ENCODE peak calls at places on chromosomes 5 and 9, in six cellular contexts. One of them, this sample, is unnamed.

GRCh38 chr9:76793784-76794431 is 29.7 kb downstream of the PCA3 start:
- DNase-seq in HCT116: no peak
- DNase-seq in neural progenitor cell: no peak
- DNase-seq in MM.1S: no peak
- DNase-seq in SK-N-SH: no peak
- DNase-seq in GM23248: no peak
- DNase-seq in this sample: no peak

GRCh38 chr5:35902032-35902681 is 36.3 kb downstream of the CAPSL start:
- DNase-seq in SK-N-SH: no peak
- DNase-seq in HCT116: no peak
- DNase-seq in MM.1S: no peak
- DNase-seq in GM23248: no peak
- DNase-seq in neural progenitor cell: no peak
- DNase-seq in this sample: no peak

GRCh38 chr5:66987540-66987939 is 209.1 kb downstream of the CD180 start:
- DNase-seq in neural progenitor cell: no peak
- DNase-seq in GM23248: no peak
- DNase-seq in MM.1S: no peak
- DNase-seq in HCT116: no peak
- DNase-seq in SK-N-SH: no peak
- DNase-seq in this sample: no peak

GRCh38 chr5:110258460-110258859 is 468.0 kb downstream of the TMEM232 start:
- DNase-seq in HCT116: no peak
- DNase-seq in SK-N-SH: no peak
- DNase-seq in MM.1S: no peak
- DNase-seq in neural progenitor cell: peak; percentile 64
- DNase-seq in GM23248: peak; percentile 84
- DNase-seq in this sample: peak; percentile 63

GRCh38 chr9:69200071-69200470 is 26.0 kb downstream of the TJP2 start:
- DNase-seq in SK-N-SH: no peak
- DNase-seq in neural progenitor cell: no peak
- DNase-seq in MM.1S: no peak
- DNase-seq in GM23248: peak; percentile 52
- DNase-seq in HCT116: no peak
- DNase-seq in this sample: peak; percentile 21

GRCh38 chr9:136198605-136199083 is 6.3 kb downstream of the LHX3 start:
- DNase-seq in neural progenitor cell: peak; percentile 70
- DNase-seq in GM23248: peak; percentile 42
- DNase-seq in HCT116: no peak
- DNase-seq in MM.1S: no peak
- DNase-seq in SK-N-SH: peak; percentile 66
- DNase-seq in this sample: no peak

GRCh38 chr5:131640043-131640856 is 5.2 kb upstream of the RAPGEF6 start:
- DNase-seq in MM.1S: no peak
- DNase-seq in HCT116: no peak
- DNase-seq in neural progenitor cell: peak; percentile 42
- DNase-seq in SK-N-SH: no peak
- DNase-seq in GM23248: peak; percentile 70
- DNase-seq in this sample: peak; percentile 37

GRCh38 chr5:128535225-128535624 is 2.8 kb downstream of the FBN2 start:
- DNase-seq in MM.1S: no peak
- DNase-seq in SK-N-SH: no peak
- DNase-seq in neural progenitor cell: no peak
- DNase-seq in HCT116: no peak
- DNase-seq in GM23248: no peak
- DNase-seq in this sample: peak; percentile 11

GRCh38 chr5:143828710-143829109 is 16.7 kb downstream of the HMHB1 start:
- DNase-seq in MM.1S: peak; percentile 84
- DNase-seq in neural progenitor cell: no peak
- DNase-seq in HCT116: no peak
- DNase-seq in GM23248: no peak
- DNase-seq in SK-N-SH: no peak
- DNase-seq in this sample: no peak

GRCh38 chr9:82130331-82131042 is 141.9 kb downstream of the SPATA31D1 start:
- DNase-seq in neural progenitor cell: no peak
- DNase-seq in SK-N-SH: no peak
- DNase-seq in HCT116: no peak
- DNase-seq in MM.1S: no peak
- DNase-seq in GM23248: no peak
- DNase-seq in this sample: no peak

GRCh38 chr5:172766287-172767104 is 4.5 kb downstream of the DUSP1 start:
- DNase-seq in HCT116: no peak
- DNase-seq in MM.1S: no peak
- DNase-seq in neural progenitor cell: no peak
- DNase-seq in GM23248: peak; percentile 91
- DNase-seq in SK-N-SH: no peak
- DNase-seq in this sample: peak; percentile 30

GRCh38 chr9:121568101-121568460 is 68.4 kb upstream of the GGTA1 start:
- DNase-seq in MM.1S: no peak
- DNase-seq in HCT116: no peak
- DNase-seq in SK-N-SH: no peak
- DNase-seq in GM23248: no peak
- DNase-seq in neural progenitor cell: no peak
- DNase-seq in this sample: no peak

GRCh38 chr9:136974834-136975535 is 2.3 kb upstream of the PTGDS start:
- DNase-seq in SK-N-SH: no peak
- DNase-seq in MM.1S: no peak
- DNase-seq in neural progenitor cell: no peak
- DNase-seq in GM23248: no peak
- DNase-seq in HCT116: no peak
- DNase-seq in this sample: peak; percentile 5

GRCh38 chr9:80061940-80062339 is 490.2 kb downstream of the TLE4 start:
- DNase-seq in HCT116: no peak
- DNase-seq in GM23248: peak; percentile 88
- DNase-seq in SK-N-SH: no peak
- DNase-seq in neural progenitor cell: peak; percentile 33
- DNase-seq in MM.1S: no peak
- DNase-seq in this sample: peak; percentile 69

GRCh38 chr5:27523629-27524028 is 485.2 kb upstream of the CDH9 start:
- DNase-seq in SK-N-SH: peak; percentile 5
- DNase-seq in GM23248: no peak
- DNase-seq in HCT116: no peak
- DNase-seq in MM.1S: no peak
- DNase-seq in neural progenitor cell: no peak
- DNase-seq in this sample: no peak

GRCh38 chr9:110579763-110580255 is 268 bp upstream of the SVEP1 start:
- DNase-seq in neural progenitor cell: peak; percentile 69
- DNase-seq in HCT116: no peak
- DNase-seq in MM.1S: no peak
- DNase-seq in SK-N-SH: peak; percentile 78
- DNase-seq in GM23248: peak; percentile 82
- DNase-seq in this sample: no peak

GRCh38 chr5:126449751-126450271 is 26.6 kb downstream of the GRAMD2B start:
- DNase-seq in MM.1S: peak; percentile 77
- DNase-seq in neural progenitor cell: no peak
- DNase-seq in GM23248: peak; percentile 88
- DNase-seq in SK-N-SH: no peak
- DNase-seq in HCT116: no peak
- DNase-seq in this sample: peak; percentile 70

GRCh38 chr5:126450895-126451294 is 27.7 kb downstream of the GRAMD2B start:
- DNase-seq in SK-N-SH: no peak
- DNase-seq in MM.1S: no peak
- DNase-seq in neural progenitor cell: no peak
- DNase-seq in GM23248: no peak
- DNase-seq in HCT116: no peak
- DNase-seq in this sample: no peak

GRCh38 chr5:126446498-126447224 is 23.5 kb downstream of the GRAMD2B start:
- DNase-seq in GM23248: peak; percentile 96
- DNase-seq in HCT116: peak; percentile 71
- DNase-seq in neural progenitor cell: no peak
- DNase-seq in MM.1S: no peak
- DNase-seq in SK-N-SH: no peak
- DNase-seq in this sample: peak; percentile 76

GRCh38 chr5:126450388-126450787 is 27.2 kb downstream of the GRAMD2B start:
- DNase-seq in MM.1S: peak; percentile 86
- DNase-seq in SK-N-SH: no peak
- DNase-seq in neural progenitor cell: no peak
- DNase-seq in HCT116: no peak
- DNase-seq in GM23248: no peak
- DNase-seq in this sample: no peak

DNA sequence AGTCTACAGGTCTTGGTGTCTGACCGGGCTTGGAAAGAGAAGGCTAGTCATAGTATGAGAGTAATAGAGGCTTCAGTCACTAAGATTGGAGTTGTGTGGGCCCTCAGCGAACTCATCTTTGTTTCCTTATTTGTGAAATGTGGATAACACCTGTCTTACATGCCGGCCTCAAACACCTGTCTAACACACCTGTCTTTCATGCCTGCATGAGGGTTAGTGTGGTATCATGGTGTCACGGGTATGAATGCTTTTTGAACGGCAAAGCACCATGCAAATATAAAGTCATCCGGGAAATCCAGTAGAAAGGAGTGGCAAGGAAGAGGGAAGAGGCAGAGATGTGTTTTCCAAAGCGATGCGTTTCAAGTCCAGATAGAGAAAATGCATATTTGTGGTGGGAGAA is 25.5 kb downstream of the GRAMD2B start:
- DNase-seq in GM23248: no peak
- DNase-seq in HCT116: no peak
- DNase-seq in SK-N-SH: no peak
- DNase-seq in MM.1S: peak; percentile 38
- DNase-seq in neural progenitor cell: no peak
- DNase-seq in this sample: no peak
- H3K9ac ChIP-seq in GM23248: no peak overlapping the region
- H3K9ac ChIP-seq in HCT116: no peak overlapping the region
- H3K9ac ChIP-seq in SK-N-SH: no peak overlapping the region
- H3K9ac ChIP-seq in MM.1S: no peak overlapping the region
- H3K9ac ChIP-seq in neural progenitor cell: no peak overlapping the region
- H3K9ac ChIP-seq in this sample: no peak overlapping the region

DNA sequence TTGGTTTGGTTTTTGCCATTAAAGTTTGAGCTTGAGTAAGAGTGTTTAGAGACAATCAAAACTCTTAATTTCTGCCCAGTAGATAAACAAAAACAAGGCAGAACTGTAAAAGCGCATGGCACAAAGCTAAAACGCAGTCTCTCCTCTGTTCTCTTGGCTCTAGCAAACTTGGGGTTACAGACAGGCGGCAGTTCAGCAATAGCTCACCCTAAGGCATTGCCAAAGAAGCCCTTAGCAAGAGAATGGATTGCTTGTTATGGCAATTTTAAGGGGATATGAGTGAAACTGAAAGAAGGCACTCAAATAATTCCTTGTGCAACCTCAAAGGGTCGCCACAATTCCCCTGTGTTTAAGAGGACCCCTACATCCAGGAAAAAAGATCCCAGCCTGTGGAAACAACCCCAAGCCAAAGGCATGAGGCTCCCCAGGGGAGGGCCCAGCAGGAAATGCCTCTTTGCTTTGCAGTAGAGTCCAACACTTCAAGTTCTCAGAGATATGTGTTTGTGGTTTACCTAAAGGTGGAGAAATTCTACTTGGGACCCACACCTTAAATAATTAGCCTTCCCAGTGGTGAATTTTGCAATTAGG is 317.0 kb upstream of the MPDZ start:
- DNase-seq in GM23248: no peak
- DNase-seq in HCT116: no peak
- DNase-seq in SK-N-SH: no peak
- DNase-seq in MM.1S: no peak
- DNase-seq in neural progenitor cell: no peak
- DNase-seq in this sample: no peak
- TF ChIP-seq EZH2phosphoT487 in GM23248: no peak
- TF ChIP-seq EZH2phosphoT487 in HCT116: no peak
- TF ChIP-seq EZH2phosphoT487 in SK-N-SH: no peak
- TF ChIP-seq EZH2phosphoT487 in MM.1S: no peak
- TF ChIP-seq EZH2phosphoT487 in neural progenitor cell: no peak
- TF ChIP-seq EZH2phosphoT487 in this sample: no peak

DNA sequence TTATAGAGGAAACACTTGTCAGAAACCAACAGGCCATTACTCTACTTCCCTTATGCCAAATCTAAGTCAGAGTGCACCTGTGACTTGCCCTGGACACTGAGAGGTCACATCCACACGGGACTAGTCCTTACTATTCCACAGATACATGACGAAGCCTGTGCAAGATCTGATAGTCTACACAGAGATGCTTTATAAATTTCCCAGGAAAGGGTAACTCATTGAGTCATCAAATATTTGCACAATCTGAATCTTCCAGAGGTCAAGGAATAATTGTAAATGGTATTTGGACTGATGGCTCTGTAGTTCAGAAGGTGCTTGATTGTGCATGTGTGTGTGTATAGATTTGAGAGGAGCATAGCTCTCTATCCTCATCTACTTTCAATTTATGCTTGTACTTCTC is 55.2 kb upstream of the JAK2 start:
- DNase-seq in GM23248: peak; percentile 32
- DNase-seq in SK-N-SH: no peak
- DNase-seq in MM.1S: no peak
- DNase-seq in HCT116: no peak
- DNase-seq in neural progenitor cell: no peak
- DNase-seq in this sample: peak; percentile 63
- H3K4me2 ChIP-seq in GM23248: no peak overlapping the region
- H3K4me2 ChIP-seq in SK-N-SH: no peak overlapping the region
- H3K4me2 ChIP-seq in MM.1S: no peak overlapping the region
- H3K4me2 ChIP-seq in HCT116: no peak overlapping the region
- H3K4me2 ChIP-seq in neural progenitor cell: no peak overlapping the region
- H3K4me2 ChIP-seq in this sample: peak overlapping the region; percentile 26

DNA sequence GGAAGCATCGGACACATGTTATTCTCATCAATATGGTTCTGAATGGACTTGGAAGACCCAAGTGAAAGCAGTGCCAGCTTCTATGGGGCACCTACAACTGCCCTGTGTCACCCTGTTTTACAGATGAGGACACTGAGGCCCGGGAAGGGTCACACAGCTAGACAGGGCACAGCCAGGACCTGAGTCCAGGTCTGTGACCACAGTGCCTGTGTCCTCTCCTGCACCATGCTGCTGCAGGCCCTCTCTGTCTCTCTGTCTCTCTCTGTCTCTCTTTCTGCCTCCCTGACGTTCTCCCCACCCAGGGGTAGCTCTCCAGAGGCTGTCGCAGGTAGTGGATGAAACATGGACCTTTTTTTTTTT is 42.2 kb upstream of the NEK6 start:
- DNase-seq in neural progenitor cell: no peak
- DNase-seq in SK-N-SH: no peak
- DNase-seq in HCT116: no peak
- DNase-seq in GM23248: no peak
- DNase-seq in MM.1S: no peak
- DNase-seq in this sample: no peak
- H3K9ac ChIP-seq in neural progenitor cell: no peak overlapping the region
- H3K9ac ChIP-seq in SK-N-SH: no peak overlapping the region
- H3K9ac ChIP-seq in HCT116: no peak overlapping the region
- H3K9ac ChIP-seq in GM23248: no peak overlapping the region
- H3K9ac ChIP-seq in MM.1S: no peak overlapping the region
- H3K9ac ChIP-seq in this sample: no peak overlapping the region

GRCh38 chr5:119439140-119439625 is 13.1 kb upstream of the HSD17B4 start:
- DNase-seq in neural progenitor cell: no peak
- DNase-seq in SK-N-SH: no peak
- DNase-seq in MM.1S: no peak
- DNase-seq in GM23248: no peak
- DNase-seq in HCT116: no peak
- DNase-seq in this sample: no peak

GRCh38 chr5:119435436-119436132 is 16.7 kb upstream of the HSD17B4 start:
- DNase-seq in neural progenitor cell: peak; percentile 68
- DNase-seq in HCT116: no peak
- DNase-seq in GM23248: peak; percentile 53
- DNase-seq in MM.1S: peak; percentile 47
- DNase-seq in SK-N-SH: no peak
- DNase-seq in this sample: peak; percentile 65
- TF ChIP-seq EZH2phosphoT487 in neural progenitor cell: no peak
- TF ChIP-seq EZH2phosphoT487 in HCT116: no peak
- TF ChIP-seq EZH2phosphoT487 in GM23248: no peak
- TF ChIP-seq EZH2phosphoT487 in MM.1S: no peak
- TF ChIP-seq EZH2phosphoT487 in SK-N-SH: no peak
- TF ChIP-seq EZH2phosphoT487 in this sample: no peak

This sample was measured in PC-3.